ENCODE peak calls at places on chromosomes 7 and 10, in five cellular contexts. Y is mammary epithelial cell, B is endodermal cell, D is PC-9, I is left ventricle myocardium inferior. F is an unnamed sample.

GRCh38 chr7:3065724-3066143 is 22.1 kb upstream of the CARD11 start:
- DNase-seq in Y (no peak), B (peak; percentile 92), D (peak; percentile 46), I (no peak), F (no peak)

GRCh38 chr7:69996132-69996531 is 397.9 kb downstream of the AUTS2 start:
- DNase-seq in Y (no peak), B (no peak), D (no peak), I (no peak), F (no peak)

GRCh38 chr10:99659031-99659867 is at the start of gene ENTPD7:
- DNase-seq in Y (peak; percentile 98), B (peak; percentile 99), D (peak; percentile 93), I (peak; percentile 95), F (peak; percentile 95)

GRCh38 chr7:111953611-111954010 is 252.6 kb downstream of the DOCK4 start:
- DNase-seq in Y (peak; percentile 92), B (peak; percentile 58), D (no peak), I (no peak), F (no peak)

GRCh38 chr7:112422842-112423496 is 27.3 kb upstream of the IFRD1 start:
- DNase-seq in Y (peak; percentile 90), B (peak; percentile 92), D (peak; percentile 100), I (peak; percentile 74), F (peak; percentile 65)

GRCh38 chr7:143901360-143901709 is 641 bp downstream of the TCAF1 start:
- DNase-seq in Y (no peak), B (peak; percentile 83), D (no peak), I (peak; percentile 47), F (peak; percentile 44)

GRCh38 chr10:78980354-78980753 is 88.4 kb upstream of the ZMIZ1 start:
- DNase-seq in Y (no peak), B (no peak), D (no peak), I (no peak), F (no peak)

GRCh38 chr10:94687625-94688248 is 4.2 kb downstream of the CYP2C18 start:
- DNase-seq in Y (no peak), B (no peak), D (no peak), I (no peak), F (no peak)

GRCh38 chr10:7565871-7566270 is 100.9 kb downstream of the ITIH5 start:
- DNase-seq in Y (no peak), B (no peak), D (no peak), I (no peak), F (no peak)

GRCh38 chr7:50603288-50603687 is 38.1 kb upstream of the DDC start:
- DNase-seq in Y (no peak), B (no peak), D (no peak), I (no peak), F (no peak)

GRCh38 chr7:79590571-79591274 is 137.3 kb upstream of the MAGI2 start:
- DNase-seq in Y (no peak), B (no peak), D (no peak), I (no peak), F (no peak)

GRCh38 chr10:74394416-74394969 is 243.5 kb downstream of the ADK start:
- DNase-seq in Y (no peak), B (no peak), D (no peak), I (no peak), F (no peak)

DNA sequence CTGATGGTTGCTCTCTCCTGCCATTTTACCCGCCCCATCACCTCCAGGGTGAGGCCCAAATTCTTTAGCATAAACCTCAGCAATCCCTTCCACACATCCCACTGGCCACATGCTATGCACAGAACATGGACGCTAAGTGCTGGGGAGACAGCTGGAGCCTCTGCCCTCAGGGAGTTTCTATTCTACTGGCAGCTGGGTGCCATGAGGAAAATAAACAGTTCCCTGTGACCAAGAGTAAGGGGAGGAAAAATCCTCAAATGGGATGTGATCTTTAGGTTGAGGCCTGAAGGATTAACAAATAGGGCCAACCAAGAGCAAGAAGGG is 1.2 kb downstream of the PARP12 start:
- DNase-seq in Y (no peak), B (no peak), D (no peak), I (no peak), F (no peak)
- H3K4me3 ChIP-seq in Y (no peak overlapping the region), B (no peak overlapping the region), D (peak overlapping the region; percentile 87), I (peak overlapping the region; percentile 85), F (no peak overlapping the region)

GRCh38 chr7:6161463-6162330 is 110.7 kb downstream of the CYTH3 start:
- DNase-seq in Y (no peak), B (no peak), D (no peak), I (no peak), F (no peak)
- H3K36me3 ChIP-seq in Y (peaks cover 14% of the 10 kb centered on the region), B (peaks cover 31% of the 10 kb centered on the region), D (peaks cover 19% of the 10 kb centered on the region), I (peaks cover 67% of the 10 kb centered on the region), F (peaks cover 72% of the 10 kb centered on the region)

GRCh38 chr7:157278791-157279678 is 57.8 kb upstream of the DNAJB6 start:
- DNase-seq in Y (no peak), B (peak; percentile 73), D (peak; percentile 63), I (peak; percentile 83), F (peak; percentile 82)
- H3K4me3 ChIP-seq in Y (no peak overlapping the region), B (no peak overlapping the region), D (peak overlapping the region; percentile 28), I (peak overlapping the region; percentile 79), F (peak overlapping the region; percentile 66)

GRCh38 chr10:26741368-26741767 is 43.9 kb downstream of the PDSS1 start:
- DNase-seq in Y (no peak), B (no peak), D (no peak), I (no peak), F (no peak)
- H3K36me3 ChIP-seq in Y (peaks cover 27% of the 10 kb centered on the region), B (peaks cover 91% of the 10 kb centered on the region), D (no peaks in the 10 kb centered on the region), I (peaks cover 58% of the 10 kb centered on the region), F (peaks cover 78% of the 10 kb centered on the region)